ENCODE peak calls at places on chromosomes 6 and 20, in eight cellular contexts. One of them, this sample, is unnamed.

GRCh38 chr6:147081210-147081609 is 123.0 kb upstream of the STXBP5 start:
- DNase-seq in IMR-90: no peak
- DNase-seq in mesendoderm: no peak
- DNase-seq in GM23248: no peak
- DNase-seq in colonic mucosa: peak; percentile 38
- DNase-seq in kidney: no peak
- DNase-seq in mesenchymal stem cell: no peak
- DNase-seq in astrocyte: no peak
- DNase-seq in this sample: no peak

GRCh38 chr6:143348531-143348930 is 102.0 kb downstream of the ADAT2 start:
- DNase-seq in astrocyte: no peak
- DNase-seq in kidney: no peak
- DNase-seq in GM23248: peak; percentile 24
- DNase-seq in IMR-90: peak; percentile 28
- DNase-seq in mesendoderm: no peak
- DNase-seq in mesenchymal stem cell: no peak
- DNase-seq in colonic mucosa: no peak
- DNase-seq in this sample: peak; percentile 57

GRCh38 chr6:144737998-144738397 is 452.9 kb downstream of the UTRN start:
- DNase-seq in colonic mucosa: no peak
- DNase-seq in GM23248: no peak
- DNase-seq in astrocyte: no peak
- DNase-seq in kidney: no peak
- DNase-seq in IMR-90: no peak
- DNase-seq in mesendoderm: peak; percentile 22
- DNase-seq in mesenchymal stem cell: no peak
- DNase-seq in this sample: no peak

GRCh38 chr6:160368670-160369069 is 20.5 kb downstream of the SLC22A3 start:
- DNase-seq in colonic mucosa: no peak
- DNase-seq in kidney: no peak
- DNase-seq in mesendoderm: no peak
- DNase-seq in GM23248: no peak
- DNase-seq in astrocyte: no peak
- DNase-seq in mesenchymal stem cell: no peak
- DNase-seq in IMR-90: no peak
- DNase-seq in this sample: no peak

GRCh38 chr6:30721198-30722024 is 1.3 kb downstream of the TUBB start:
- DNase-seq in mesenchymal stem cell: peak; percentile 90
- DNase-seq in astrocyte: peak; percentile 68
- DNase-seq in mesendoderm: peak; percentile 92
- DNase-seq in kidney: peak; percentile 97
- DNase-seq in colonic mucosa: peak; percentile 91
- DNase-seq in GM23248: peak; percentile 98
- DNase-seq in IMR-90: peak; percentile 87
- DNase-seq in this sample: peak; percentile 98

GRCh38 chr6:94721459-94721858 is 855.9 kb upstream of the MANEA start:
- DNase-seq in colonic mucosa: no peak
- DNase-seq in mesenchymal stem cell: no peak
- DNase-seq in kidney: peak; percentile 28
- DNase-seq in IMR-90: no peak
- DNase-seq in astrocyte: no peak
- DNase-seq in mesendoderm: no peak
- DNase-seq in GM23248: no peak
- DNase-seq in this sample: no peak

GRCh38 chr6:124924333-124924759 is 37.9 kb upstream of the RNF217 start:
- DNase-seq in GM23248: peak; percentile 2
- DNase-seq in IMR-90: peak; percentile 6
- DNase-seq in mesenchymal stem cell: no peak
- DNase-seq in kidney: no peak
- DNase-seq in mesendoderm: no peak
- DNase-seq in astrocyte: peak; percentile 31
- DNase-seq in colonic mucosa: no peak
- DNase-seq in this sample: peak; percentile 32

GRCh38 chr6:136191606-136192005 is 58.5 kb downstream of the MTFR2 start:
- DNase-seq in astrocyte: no peak
- DNase-seq in kidney: peak; percentile 61
- DNase-seq in IMR-90: no peak
- DNase-seq in mesenchymal stem cell: no peak
- DNase-seq in GM23248: no peak
- DNase-seq in colonic mucosa: no peak
- DNase-seq in mesendoderm: no peak
- DNase-seq in this sample: no peak

GRCh38 chr6:3202999-3203696 is 24.3 kb downstream of the TUBB2B start:
- DNase-seq in IMR-90: peak; percentile 81
- DNase-seq in mesendoderm: no peak
- DNase-seq in kidney: no peak
- DNase-seq in GM23248: peak; percentile 43
- DNase-seq in astrocyte: peak; percentile 95
- DNase-seq in colonic mucosa: no peak
- DNase-seq in mesenchymal stem cell: peak; percentile 74
- DNase-seq in this sample: peak; percentile 36

GRCh38 chr6:77425216-77425615 is 38.1 kb downstream of the HTR1B start:
- DNase-seq in kidney: no peak
- DNase-seq in IMR-90: no peak
- DNase-seq in mesenchymal stem cell: no peak
- DNase-seq in astrocyte: no peak
- DNase-seq in mesendoderm: no peak
- DNase-seq in colonic mucosa: no peak
- DNase-seq in GM23248: peak; percentile 30
- DNase-seq in this sample: peak; percentile 33

DNA sequence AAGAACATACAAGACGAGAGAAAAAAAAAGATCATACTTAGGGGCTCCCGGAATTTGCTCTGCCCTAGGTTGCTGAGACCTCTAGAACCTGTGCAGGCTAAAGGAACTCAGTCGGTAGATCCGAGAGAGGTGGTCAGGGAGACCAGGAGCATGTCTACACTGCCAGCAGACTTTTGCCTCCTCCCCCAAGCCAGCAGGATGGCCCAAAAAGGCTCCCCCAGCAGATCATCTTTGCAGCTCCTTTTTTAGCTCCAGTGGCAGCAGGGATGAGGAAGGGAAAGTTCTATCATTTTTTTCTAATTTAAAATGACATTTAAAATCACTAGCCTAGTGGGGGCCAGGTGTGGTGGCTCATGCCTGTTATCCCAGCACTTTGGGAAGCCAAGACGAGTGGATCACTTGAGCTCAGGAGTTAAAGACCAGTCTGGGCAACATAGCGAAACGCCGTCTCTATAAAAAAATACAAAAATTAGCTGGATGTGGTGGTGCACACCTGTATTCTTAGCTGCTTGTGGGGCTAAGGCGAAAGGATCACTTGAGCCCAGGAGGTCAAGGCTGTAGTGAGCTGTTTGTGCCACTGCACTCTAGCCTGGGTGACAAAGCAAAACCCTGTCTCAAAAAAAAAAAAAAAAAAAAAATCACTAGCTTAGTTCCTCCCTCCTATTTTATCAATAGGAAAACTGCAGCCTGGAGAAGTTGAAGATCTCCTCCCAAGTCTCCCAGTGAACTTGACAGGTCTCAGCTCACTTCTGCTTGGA is 69.3 kb upstream of the MYL9 start:
- DNase-seq in mesenchymal stem cell: no peak
- DNase-seq in mesendoderm: no peak
- DNase-seq in astrocyte: no peak
- DNase-seq in GM23248: no peak
- DNase-seq in colonic mucosa: no peak
- DNase-seq in kidney: no peak
- DNase-seq in IMR-90: no peak
- DNase-seq in this sample: no peak
- H3K4me3 ChIP-seq in mesenchymal stem cell: peak overlapping the region; percentile 58
- H3K4me3 ChIP-seq in mesendoderm: no peak overlapping the region
- H3K4me3 ChIP-seq in astrocyte: no peak overlapping the region
- H3K4me3 ChIP-seq in GM23248: peak overlapping the region; percentile 41
- H3K4me3 ChIP-seq in colonic mucosa: peak overlapping the region; percentile 10
- H3K4me3 ChIP-seq in kidney: no peak overlapping the region
- H3K4me3 ChIP-seq in IMR-90: no peak overlapping the region
- H3K4me3 ChIP-seq in this sample: peak overlapping the region; percentile 67

DNA sequence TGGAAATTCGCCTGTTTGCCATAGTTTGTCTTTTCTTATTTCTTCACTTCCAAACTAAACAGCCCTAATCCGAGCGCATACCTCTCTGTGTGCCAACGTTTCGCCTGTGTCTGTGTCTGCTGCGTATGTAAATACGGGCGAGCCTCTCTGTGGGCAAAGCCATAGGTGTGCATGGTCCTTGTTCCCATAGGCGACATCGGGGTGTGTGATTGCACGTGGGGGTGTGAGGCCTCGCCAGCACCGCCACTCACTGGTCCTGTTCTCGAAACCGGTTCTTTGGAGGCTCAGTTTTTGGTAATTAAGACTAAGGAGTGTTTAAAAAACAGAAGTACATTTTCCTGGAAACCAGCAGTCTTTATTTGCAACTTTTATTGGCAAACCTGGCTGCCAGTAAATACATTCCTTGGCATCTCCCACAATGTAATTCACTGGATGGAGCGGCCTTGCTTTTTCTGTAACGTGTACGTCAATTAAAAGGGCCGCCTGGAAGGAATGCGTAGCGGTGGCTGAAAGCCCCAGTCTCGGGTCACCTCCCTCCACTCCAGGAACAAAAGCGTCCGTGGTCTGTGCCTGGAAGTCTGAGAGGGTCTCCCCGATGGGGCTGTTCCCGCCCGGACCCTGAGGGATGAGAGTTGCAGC is 5.9 kb upstream of the FOXC1 start:
- DNase-seq in astrocyte: no peak
- DNase-seq in colonic mucosa: no peak
- DNase-seq in IMR-90: no peak
- DNase-seq in kidney: peak; percentile 56
- DNase-seq in mesendoderm: no peak
- DNase-seq in GM23248: no peak
- DNase-seq in mesenchymal stem cell: no peak
- DNase-seq in this sample: no peak
- H3K9ac ChIP-seq in astrocyte: no peak overlapping the region
- H3K9ac ChIP-seq in colonic mucosa: no peak overlapping the region
- H3K9ac ChIP-seq in IMR-90: peak overlapping the region; percentile 14
- H3K9ac ChIP-seq in kidney: no peak overlapping the region
- H3K9ac ChIP-seq in mesendoderm: no peak overlapping the region
- H3K9ac ChIP-seq in GM23248: no peak overlapping the region
- H3K9ac ChIP-seq in mesenchymal stem cell: peak overlapping the region; percentile 34
- H3K9ac ChIP-seq in this sample: no peak overlapping the region

DNA sequence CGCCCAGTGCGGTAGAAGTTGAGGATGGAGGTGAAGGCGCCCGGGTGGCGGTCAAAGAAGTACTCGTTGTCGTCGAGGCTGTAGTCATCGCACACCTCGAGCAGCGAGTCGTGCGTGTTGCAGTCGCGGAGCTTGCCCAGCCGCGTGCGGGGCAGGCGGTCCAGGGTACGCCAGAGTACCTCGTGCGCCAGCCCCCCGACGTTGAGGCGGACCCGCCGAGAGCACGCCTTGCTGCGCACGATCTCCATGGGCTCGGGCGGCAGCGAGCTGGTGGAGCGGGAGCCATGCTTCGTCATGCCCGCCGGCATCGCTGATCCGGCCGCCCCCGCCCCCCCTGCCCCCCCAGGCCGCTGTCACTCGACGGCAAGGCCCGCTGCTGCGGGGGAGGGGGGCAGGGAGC is 295 bp downstream of the KCNB1 start:
- DNase-seq in IMR-90: no peak
- DNase-seq in mesendoderm: no peak
- DNase-seq in GM23248: no peak
- DNase-seq in kidney: peak; percentile 68
- DNase-seq in colonic mucosa: no peak
- DNase-seq in astrocyte: no peak
- DNase-seq in mesenchymal stem cell: no peak
- DNase-seq in this sample: no peak
- H3K4me3 ChIP-seq in IMR-90: no peak overlapping the region
- H3K4me3 ChIP-seq in mesendoderm: no peak overlapping the region
- H3K4me3 ChIP-seq in GM23248: no peak overlapping the region
- H3K4me3 ChIP-seq in kidney: no peak overlapping the region
- H3K4me3 ChIP-seq in colonic mucosa: no peak overlapping the region
- H3K4me3 ChIP-seq in astrocyte: no peak overlapping the region
- H3K4me3 ChIP-seq in mesenchymal stem cell: no peak overlapping the region
- H3K4me3 ChIP-seq in this sample: peak overlapping the region; percentile 33

DNA sequence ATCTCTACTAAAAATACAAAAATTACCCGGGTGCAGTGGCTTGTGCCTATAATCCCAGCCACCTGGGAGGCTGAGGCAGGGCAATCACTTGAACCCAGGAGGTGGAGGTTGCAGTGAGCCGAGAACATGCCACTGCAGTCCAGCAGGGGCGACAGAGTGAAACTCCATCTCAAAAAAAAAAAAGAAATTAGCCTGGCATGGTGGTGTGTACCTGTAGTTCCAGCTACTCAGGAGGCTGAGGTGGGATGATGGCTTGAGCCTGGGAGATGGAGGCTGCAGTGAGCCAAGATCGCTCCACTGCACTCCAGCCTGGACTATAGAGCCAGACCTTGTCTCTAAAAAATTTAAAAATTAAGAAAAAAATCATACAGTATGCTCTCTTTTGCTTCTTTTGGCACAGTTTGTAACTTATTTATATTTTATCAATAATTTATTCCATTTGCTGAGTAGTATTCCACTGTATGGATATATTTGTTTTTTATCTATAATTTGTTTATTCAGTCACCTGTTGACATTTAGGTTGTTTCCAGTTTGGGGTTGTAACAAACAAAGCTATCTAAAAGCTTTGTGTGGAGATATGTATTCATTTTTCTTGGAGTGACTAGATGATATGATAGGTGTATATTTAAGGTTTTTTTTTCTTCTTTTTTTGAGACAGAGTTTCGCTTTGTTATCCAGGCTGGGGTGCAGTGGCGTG is 8.0 kb upstream of the MYBL2 start:
- DNase-seq in astrocyte: no peak
- DNase-seq in IMR-90: no peak
- DNase-seq in colonic mucosa: no peak
- DNase-seq in kidney: no peak
- DNase-seq in mesendoderm: no peak
- DNase-seq in mesenchymal stem cell: no peak
- DNase-seq in GM23248: no peak
- DNase-seq in this sample: no peak
- H3K9ac ChIP-seq in astrocyte: no peak overlapping the region
- H3K9ac ChIP-seq in IMR-90: no peak overlapping the region
- H3K9ac ChIP-seq in colonic mucosa: no peak overlapping the region
- H3K9ac ChIP-seq in kidney: no peak overlapping the region
- H3K9ac ChIP-seq in mesendoderm: no peak overlapping the region
- H3K9ac ChIP-seq in mesenchymal stem cell: no peak overlapping the region
- H3K9ac ChIP-seq in GM23248: no peak overlapping the region
- H3K9ac ChIP-seq in this sample: no peak overlapping the region

GRCh38 chr6:25035451-25036435 is 100.0 kb upstream of the RIPOR2 start:
- DNase-seq in kidney: no peak
- DNase-seq in IMR-90: no peak
- DNase-seq in colonic mucosa: no peak
- DNase-seq in mesendoderm: peak; percentile 90
- DNase-seq in astrocyte: peak; percentile 9
- DNase-seq in GM23248: no peak
- DNase-seq in mesenchymal stem cell: peak; percentile 34
- DNase-seq in this sample: no peak
- H3K4me3 ChIP-seq in kidney: peak overlapping the region; percentile 13
- H3K4me3 ChIP-seq in IMR-90: no peak overlapping the region
- H3K4me3 ChIP-seq in colonic mucosa: no peak overlapping the region
- H3K4me3 ChIP-seq in mesendoderm: no peak overlapping the region
- H3K4me3 ChIP-seq in astrocyte: no peak overlapping the region
- H3K4me3 ChIP-seq in GM23248: no peak overlapping the region
- H3K4me3 ChIP-seq in mesenchymal stem cell: no peak overlapping the region
- H3K4me3 ChIP-seq in this sample: no peak overlapping the region

This sample was measured in adipocyte.